ENCODE peak calls at places on chromosome 21, in five cellular contexts. A is HCT116, R is IMR-90, M is ovary, C is sigmoid colon. N is an unnamed sample. For H3K4me1, the result is how much of the 10 kb centered on the place peaks cover.

GRCh38 chr21:38914531-38915385 is 109.0 kb downstream of the ETS2 start:
- DNase-seq in R (peak), C (peak), M (peak), A (peak), N (no peak)

GRCh38 chr21:25563399-25564116 is 43.7 kb downstream of the MRPL39 start:
- DNase-seq in R (no peak), A (no peak), M (no peak), C (no peak), N (no peak)

GRCh38 chr21:36385909-36386642 is 884 bp downstream of the CHAF1B start:
- DNase-seq in M (peak), A (no peak), R (peak), C (no peak), N (no peak)

GRCh38 chr21:37915941-37916794 is at the start of gene KCNJ6:
- DNase-seq in M (no peak), C (no peak), A (no peak), R (peak), N (peak)

GRCh38 chr21:37264808-37265207 is 2.3 kb downstream of the VPS26C start:
- DNase-seq in A (no peak), C (no peak), M (no peak), R (no peak), N (no peak)

GRCh38 chr21:26115899-26116298 is 54.7 kb downstream of the APP start:
- DNase-seq in M (no peak), C (no peak), R (peak), A (no peak), N (no peak)

GRCh38 chr21:36747815-36748381 is 49.0 kb downstream of the SIM2 start:
- DNase-seq in C (no peak), R (peak), A (no peak), M (no peak), N (no peak)

GRCh38 chr21:30042443-30042842 is 102.6 kb upstream of the GRIK1 start:
- DNase-seq in R (no peak), C (no peak), M (no peak), A (no peak), N (no peak)

GRCh38 chr21:38266732-38267131 is 9.9 kb downstream of the KCNJ15 start:
- DNase-seq in M (no peak), C (no peak), A (no peak), R (peak), N (no peak)

GRCh38 chr21:25283720-25284119 is 323.6 kb downstream of the MRPL39 start:
- DNase-seq in C (no peak), R (peak), M (no peak), A (no peak), N (no peak)

GRCh38 chr21:20971296-20971921 is 26.8 kb upstream of the NCAM2 start:
- DNase-seq in M (peak), C (peak), A (no peak), R (peak), N (no peak)

GRCh38 chr21:17612023-17612564 is 607 bp downstream of the BTG3 start:
- DNase-seq in C (peak), R (peak), M (peak), A (no peak), N (peak)

GRCh38 chr21:38511198-38511597 is 12.9 kb upstream of the ERG start:
- DNase-seq in A (no peak), C (no peak), R (no peak), M (no peak), N (no peak)

GRCh38 chr21:21000576-21001175 is 2.5 kb downstream of the NCAM2 start:
- DNase-seq in R (no peak), A (no peak), M (no peak), C (no peak), N (no peak)

GRCh38 chr21:33360871-33361602 is 36.3 kb downstream of the IFNAR1 start:
- DNase-seq in C (peak), A (no peak), M (peak), R (peak), N (peak)
- H3K27ac ChIP-seq in C (peak), A (no peak), M (peak), R (no peak), N (peak)

GRCh38 chr21:41954654-41955499 is 1.1 kb upstream of the C2CD2 start:
- DNase-seq in A (no peak), M (no peak), C (no peak), R (no peak), N (no peak)
- H3K4me1 ChIP-seq in A (half or more), M (under half), C (under half), R (under half), N (under half)

GRCh38 chr21:33642896-33643657 is 776 bp downstream of the ITSN1 start:
- DNase-seq in A (no peak), M (peak), R (peak), C (peak), N (peak)

GRCh38 chr21:33640697-33641338 is 723 bp downstream of the CRYZL1 start:
- DNase-seq in C (no peak), R (peak), A (peak), M (peak), N (no peak)

GRCh38 chr21:33641339-33642026 is at the start of gene CRYZL1:
- DNase-seq in R (peak), A (peak), C (peak), M (peak), N (peak)

GRCh38 chr21:33643658-33644311 is 1.5 kb downstream of the ITSN1 start:
- DNase-seq in M (no peak), C (no peak), R (no peak), A (no peak), N (no peak)

DNA sequence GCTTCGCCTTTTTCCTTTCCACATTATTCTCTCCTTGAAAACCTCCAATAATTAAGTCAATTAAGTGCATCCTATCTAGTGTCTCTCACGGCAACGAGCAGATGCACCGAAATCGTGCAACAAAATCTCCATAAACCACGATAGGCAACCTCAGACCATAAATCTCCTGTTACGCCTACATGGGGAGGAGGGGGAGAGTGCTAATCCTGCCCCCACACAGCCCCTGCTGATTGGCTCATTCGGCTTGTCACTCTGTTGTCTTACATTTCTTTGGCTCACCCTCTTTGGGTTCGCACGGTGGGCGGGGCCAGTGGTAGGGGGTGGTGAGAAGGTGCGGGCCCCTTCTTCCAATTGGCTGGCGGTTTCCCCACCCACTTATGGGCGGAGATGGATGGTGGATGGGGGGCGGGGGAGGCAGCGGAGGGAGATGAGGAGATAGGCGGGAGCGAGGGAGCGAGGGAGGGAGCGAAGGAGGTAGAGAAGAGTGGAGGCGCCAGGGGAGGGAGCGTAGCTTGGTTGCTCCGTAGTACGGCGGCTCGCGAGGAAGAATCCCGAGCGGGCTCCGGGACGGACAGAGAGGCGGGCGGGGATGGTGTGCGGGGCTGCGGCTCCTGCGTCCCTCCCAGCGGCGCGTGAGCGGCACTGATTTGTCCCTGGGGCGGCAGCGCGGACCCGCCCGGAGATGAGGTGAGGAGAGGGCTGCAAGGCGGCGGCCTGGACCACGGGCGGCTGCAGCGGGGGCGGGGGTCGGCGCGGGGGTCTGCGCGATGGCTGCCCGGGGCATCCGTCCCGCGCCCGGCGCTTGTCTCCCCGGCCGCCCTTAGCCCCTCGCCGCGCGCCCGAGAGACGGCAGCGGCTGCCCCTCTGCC is at the start of gene ITSN1:
- DNase-seq in R (peak), A (peak), M (peak), C (peak), N (peak)
- TF ChIP-seq POLR2A in R (peak), A (peak), M (peak), C (peak), N (peak)

DNA sequence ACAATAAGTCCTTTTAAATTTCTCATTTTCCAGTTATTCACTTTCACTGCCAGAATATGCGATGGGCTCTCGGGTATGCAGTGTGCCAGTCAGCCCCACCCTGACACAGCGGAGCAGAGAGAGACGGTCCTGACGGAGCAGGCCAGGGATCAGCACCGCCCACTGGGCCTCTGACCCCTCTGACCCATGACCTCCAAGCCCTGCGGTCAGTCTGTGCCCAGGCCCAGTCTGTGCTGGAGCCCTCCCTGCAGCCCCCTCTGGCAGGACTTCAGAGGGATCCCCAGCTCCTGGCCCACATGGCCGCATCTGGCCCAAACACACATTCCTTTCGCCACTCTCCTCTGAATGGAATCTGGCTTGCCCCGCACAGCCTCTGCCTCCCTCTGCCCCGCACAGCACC is 43.5 kb upstream of the COL6A2 start:
- DNase-seq in A (no peak), R (peak), C (peak), M (peak), N (no peak)
- H3K27ac ChIP-seq in A (no peak), R (peak), C (peak), M (no peak), N (peak)

DNA sequence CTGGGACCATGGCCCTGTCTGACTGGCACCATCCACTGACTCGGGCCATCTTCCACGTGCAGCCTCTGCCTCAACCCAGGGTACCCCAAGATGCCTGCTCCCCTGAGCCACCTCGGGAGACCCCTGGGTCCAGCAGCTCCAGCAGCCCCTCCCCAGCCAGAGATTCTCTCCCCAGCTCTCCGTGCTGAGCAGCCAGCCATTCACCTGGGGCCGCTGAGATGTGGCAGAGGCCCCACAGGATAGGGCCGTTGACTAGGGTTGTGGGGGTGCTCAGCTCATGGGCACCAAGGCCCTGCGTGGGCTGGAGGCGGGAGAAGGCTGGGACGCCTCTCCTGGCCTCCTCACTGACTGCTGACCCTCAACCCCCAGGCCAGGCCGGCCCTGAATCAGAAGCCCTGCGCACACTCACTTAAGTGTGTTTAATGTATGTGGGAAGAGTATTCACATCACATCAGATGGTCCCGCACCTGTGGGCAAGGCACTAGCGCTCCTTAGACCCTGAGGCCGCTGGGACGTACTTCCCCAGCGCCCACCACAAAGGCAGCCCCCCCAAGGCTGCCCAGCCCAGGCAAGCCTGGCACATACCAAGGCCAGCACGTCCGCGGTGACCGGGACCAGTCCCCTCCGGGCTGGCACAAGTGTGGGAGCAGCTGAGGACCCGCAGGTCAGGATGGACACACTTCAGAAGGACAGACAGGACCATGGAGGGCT is 27.8 kb downstream of the SLC19A1 start:
- DNase-seq in C (peak), A (no peak), R (no peak), M (peak), N (no peak)
- H3K4me1 ChIP-seq in C (under half), A (under half), R (under half), M (under half), N (half or more)

DNA sequence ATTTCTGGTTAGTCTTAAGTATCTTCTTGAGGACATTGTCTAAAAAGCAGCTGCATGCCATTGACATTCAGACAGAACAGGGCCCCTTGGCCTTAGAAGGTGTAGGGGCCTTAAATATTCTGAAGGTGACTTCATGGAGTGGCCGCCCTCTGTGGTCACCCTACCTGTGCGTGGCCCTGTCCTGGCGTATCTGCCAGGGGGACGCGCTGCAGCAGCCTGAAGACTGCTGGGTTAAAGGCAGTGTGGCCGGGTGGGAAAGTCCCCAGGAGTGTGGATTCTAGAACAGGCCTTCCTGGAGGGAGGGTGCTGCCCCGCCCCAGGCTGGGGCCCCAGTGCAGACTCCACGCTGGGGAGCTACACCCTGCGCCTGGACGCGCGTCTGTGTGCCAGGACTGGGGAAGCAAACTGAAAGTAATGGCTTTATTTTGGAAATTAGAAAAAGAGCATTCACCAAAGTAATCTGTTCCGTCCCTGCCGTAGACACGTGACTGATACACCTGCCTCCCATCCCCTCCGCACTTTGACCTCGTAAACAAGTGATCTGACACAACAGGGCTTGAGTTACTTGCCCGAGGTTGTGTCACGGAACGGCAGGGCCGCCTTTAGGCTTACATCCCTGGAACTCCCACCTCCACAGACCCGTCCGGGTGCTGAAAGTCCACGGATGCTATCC is 1.8 kb downstream of the AGPAT3 start:
- DNase-seq in C (no peak), A (no peak), R (no peak), M (no peak), N (peak)
- TF ChIP-seq POLR2A in C (no peak), A (no peak), R (no peak), M (no peak), N (no peak)

DNA sequence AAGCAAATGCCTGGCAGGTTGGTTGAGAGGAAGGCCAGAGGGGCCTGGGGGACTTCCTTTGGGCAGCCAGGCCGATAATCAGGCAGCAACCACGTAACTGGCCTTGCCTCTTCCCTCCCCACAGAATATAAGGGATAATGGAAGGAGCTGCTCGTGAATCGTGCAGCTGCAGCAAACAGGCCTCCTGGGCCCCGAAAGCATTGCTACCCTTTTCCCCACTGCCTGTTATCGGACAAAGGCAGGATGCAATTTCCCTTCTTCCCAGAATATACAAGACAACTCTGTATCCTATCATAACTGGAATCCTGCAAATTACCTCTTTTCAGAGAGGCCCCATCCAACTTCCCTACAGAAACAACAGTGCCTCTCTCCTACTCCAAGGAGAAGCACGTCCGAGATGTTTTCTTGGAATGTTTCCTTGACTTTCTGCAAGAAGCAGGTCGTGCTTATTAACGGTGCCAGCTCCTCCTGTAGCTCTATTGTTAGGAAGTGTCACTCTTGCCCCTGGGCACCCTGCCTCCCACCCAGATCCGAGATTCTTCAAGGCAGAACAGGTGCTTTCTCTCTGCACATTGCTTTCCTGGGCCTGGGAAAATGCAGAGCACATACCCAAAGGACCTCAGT is 106.0 kb upstream of the TIAM1 start:
- DNase-seq in M (no peak), R (no peak), C (peak), A (no peak), N (no peak)
- H3K27ac ChIP-seq in M (no peak), R (no peak), C (no peak), A (no peak), N (no peak)

DNA sequence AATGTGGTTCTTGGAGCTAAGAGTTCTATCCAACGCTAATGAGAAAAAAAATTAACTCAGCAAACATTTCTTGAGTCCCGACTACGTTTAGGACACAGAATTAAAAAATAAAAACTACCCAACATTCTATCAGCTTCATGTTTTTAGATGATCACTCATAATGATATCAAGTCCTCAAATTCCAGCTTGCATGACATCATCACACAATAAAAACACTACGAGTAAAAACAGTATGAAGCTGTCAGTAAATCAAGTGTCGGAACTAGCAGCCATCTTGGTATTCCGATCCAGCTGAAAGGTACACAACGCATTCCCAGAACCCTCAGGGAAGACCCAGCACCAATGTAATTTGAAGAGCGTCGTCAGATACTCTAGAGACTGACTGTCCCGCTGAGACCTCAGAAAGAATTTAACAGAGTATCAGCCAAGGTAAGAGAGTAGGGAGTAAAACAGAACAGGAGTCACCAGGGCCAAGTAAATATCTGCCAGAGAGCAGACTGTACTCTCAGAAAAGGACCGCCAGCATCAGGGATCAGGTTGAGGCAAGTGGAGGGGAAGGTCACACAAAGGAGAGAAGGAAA is 57.0 kb downstream of the NRIP1 start:
- DNase-seq in C (no peak), A (no peak), R (no peak), M (no peak), N (no peak)
- H3K4me1 ChIP-seq in C (under half), A (under half), R (under half), M (under half), N (under half)

GRCh38 chr21:42533306-42533962 is 19.8 kb downstream of the SLC37A1 start:
- DNase-seq in R (no peak), A (no peak), C (peak), M (no peak), N (peak)

GRCh38 chr21:42534901-42535378 is 21.3 kb downstream of the SLC37A1 start:
- DNase-seq in R (no peak), M (no peak), A (no peak), C (no peak), N (peak)

GRCh38 chr21:42535602-42536171 is 22.0 kb downstream of the SLC37A1 start:
- DNase-seq in A (no peak), C (peak), R (no peak), M (no peak), N (peak)

GRCh38 chr21:42533963-42534355 is 20.3 kb downstream of the SLC37A1 start:
- DNase-seq in M (no peak), A (no peak), R (no peak), C (no peak), N (no peak)

GRCh38 chr21:42534361-42534900 is 20.8 kb downstream of the SLC37A1 start:
- DNase-seq in R (no peak), A (no peak), M (no peak), C (peak), N (peak)
- TF ChIP-seq POLR2A in R (no peak), A (no peak), M (no peak), C (no peak), N (no peak)